ENCODE peak calls at places on chromosomes 13 and 19, in eight cellular contexts. D is GM12878, Z is Panc1, P is HCT116, E is upper lobe of left lung, O is K562, N is GM23338, J is HepG2. S is an unnamed sample.

GRCh38 chr13:45796421-45796960 is 55.1 kb downstream of the SIAH3 start:
- ATAC-seq in D (no peak), Z (no peak), P (no peak), E (no peak), O (no peak), N (peak), J (no peak), S (no peak)

GRCh38 chr13:114268344-114269280 is 12.8 kb upstream of the UPF3A start:
- ATAC-seq in D (peak), Z (no peak), P (no peak), E (no peak), O (no peak), N (peak), J (no peak), S (no peak)

GRCh38 chr19:3969435-3970312 is 1.2 kb downstream of the DAPK3 start:
- ATAC-seq in D (no peak), Z (peak), P (peak), E (no peak), O (peak), N (peak), J (peak), S (no peak)

GRCh38 chr19:49423985-49424303 is 703 bp upstream of the PTH2 start:
- ATAC-seq in D (peak), Z (no peak), P (no peak), E (no peak), O (no peak), N (no peak), J (no peak), S (no peak)

GRCh38 chr13:109844396-109844795 is 58.0 kb upstream of the IRS2 start:
- ATAC-seq in D (no peak), Z (no peak), P (no peak), E (peak), O (no peak), N (no peak), J (no peak), S (peak)

GRCh38 chr19:18845961-18846360 is 14.2 kb downstream of the UPF1 start:
- ATAC-seq in D (no peak), Z (no peak), P (no peak), E (no peak), O (no peak), N (no peak), J (no peak), S (no peak)

GRCh38 chr13:109448629-109449028 is 337.8 kb downstream of the IRS2 start:
- ATAC-seq in D (no peak), Z (no peak), P (no peak), E (no peak), O (no peak), N (no peak), J (no peak), S (no peak)

GRCh38 chr13:24280722-24281121 is 28.7 kb upstream of the C1QTNF9 start:
- ATAC-seq in D (peak), Z (no peak), P (no peak), E (peak), O (no peak), N (no peak), J (no peak), S (no peak)

GRCh38 chr13:46949211-46949610 is 52.4 kb upstream of the HTR2A start:
- ATAC-seq in D (no peak), Z (no peak), P (no peak), E (no peak), O (no peak), N (no peak), J (no peak), S (no peak)

GRCh38 chr13:99160415-99160814 is 40.2 kb upstream of the UBAC2 start:
- ATAC-seq in D (no peak), Z (no peak), P (no peak), E (no peak), O (no peak), N (no peak), J (no peak), S (no peak)

GRCh38 chr19:56091066-56091490 is 30.0 kb downstream of the ZNF787 start:
- ATAC-seq in D (no peak), Z (peak), P (no peak), E (no peak), O (no peak), N (no peak), J (no peak), S (peak)

GRCh38 chr19:7618771-7619510 is 10.4 kb downstream of the XAB2 start:
- ATAC-seq in D (no peak), Z (peak), P (peak), E (peak), O (peak), N (no peak), J (peak), S (no peak)

GRCh38 chr13:24341439-24341838 is 32.1 kb downstream of the C1QTNF9 start:
- ATAC-seq in D (no peak), Z (no peak), P (peak), E (no peak), O (no peak), N (no peak), J (no peak), S (no peak)

GRCh38 chr13:77225946-77226345 is 100.9 kb downstream of the MYCBP2 start:
- ATAC-seq in D (no peak), Z (no peak), P (no peak), E (no peak), O (no peak), N (no peak), J (no peak), S (no peak)
- TF ChIP-seq POLR2AphosphoS5 in D (no peak), Z (no peak), P (no peak), E (no peak), O (no peak), N (no peak), J (no peak), S (no peak)

GRCh38 chr19:13838943-13839192 is 38.1 kb upstream of the NANOS3 start:
- ATAC-seq in D (no peak), Z (no peak), P (no peak), E (no peak), O (peak), N (no peak), J (no peak), S (no peak)
- TF ChIP-seq POLR2AphosphoS5 in D (peak), Z (peak), P (no peak), E (no peak), O (peak), N (no peak), J (no peak), S (no peak)

DNA sequence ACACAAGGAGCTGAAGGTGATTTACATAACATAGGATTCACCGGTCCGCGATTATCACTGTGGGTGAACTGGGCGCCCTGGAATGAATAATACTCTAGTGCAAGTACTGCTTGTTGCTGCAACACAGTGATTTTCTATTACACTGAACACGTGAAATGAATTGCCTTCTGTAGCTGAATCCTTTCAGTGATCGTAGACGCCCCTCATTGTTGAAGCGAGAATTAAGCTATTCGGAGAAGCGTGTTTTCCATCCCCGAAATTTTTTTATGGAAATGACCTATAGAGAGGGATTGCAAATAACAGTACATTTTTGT is 2.7 kb upstream of the MAB21L1 start:
- ATAC-seq in D (no peak), Z (no peak), P (no peak), E (no peak), O (no peak), N (peak), J (no peak), S (no peak)
- TF ChIP-seq POLR2AphosphoS5 in D (no peak), Z (no peak), P (no peak), E (no peak), O (no peak), N (no peak), J (no peak), S (no peak)

GRCh38 chr19:10764340-10764894 is 46.5 kb downstream of the DNM2 start:
- ATAC-seq in D (no peak), Z (no peak), P (no peak), E (no peak), O (no peak), N (no peak), J (peak), S (no peak)
- TF ChIP-seq POLR2AphosphoS5 in D (no peak), Z (no peak), P (no peak), E (no peak), O (no peak), N (no peak), J (no peak), S (no peak)

DNA sequence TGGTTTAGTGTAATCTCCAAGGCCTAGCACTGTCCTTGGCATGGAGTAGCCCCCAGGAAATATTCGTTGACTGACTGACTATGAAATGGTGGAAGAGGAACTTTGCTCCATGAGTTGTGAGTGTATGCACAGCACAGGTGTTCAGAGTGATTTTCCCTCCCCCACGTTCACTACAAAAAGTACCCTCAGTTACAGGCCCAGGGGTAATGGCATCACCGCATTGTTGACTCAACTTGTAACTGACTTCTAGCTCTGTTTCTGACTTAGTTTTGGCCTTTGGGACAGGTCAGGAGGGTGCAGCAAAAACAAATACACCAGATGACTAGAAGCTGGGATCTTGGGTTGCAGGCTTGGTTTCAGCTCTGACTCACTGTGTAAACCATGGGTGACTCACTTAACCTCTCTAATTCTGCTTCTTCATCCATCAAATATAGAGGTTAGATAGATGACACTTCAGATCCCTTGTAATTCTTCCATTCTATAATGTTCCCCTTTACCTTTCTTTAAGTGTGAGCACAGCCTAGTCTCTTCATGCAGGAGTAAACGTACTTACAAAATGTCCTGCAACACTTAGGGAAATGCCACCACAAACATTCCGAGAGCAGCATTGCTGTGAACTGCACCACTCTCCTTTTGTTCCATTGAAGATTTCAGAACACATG is 229.8 kb downstream of the KCNRG start:
- ATAC-seq in D (peak), Z (peak), P (peak), E (peak), O (peak), N (no peak), J (peak), S (no peak)
- TF ChIP-seq POLR2AphosphoS5 in D (no peak), Z (peak), P (no peak), E (no peak), O (no peak), N (no peak), J (no peak), S (peak)

DNA sequence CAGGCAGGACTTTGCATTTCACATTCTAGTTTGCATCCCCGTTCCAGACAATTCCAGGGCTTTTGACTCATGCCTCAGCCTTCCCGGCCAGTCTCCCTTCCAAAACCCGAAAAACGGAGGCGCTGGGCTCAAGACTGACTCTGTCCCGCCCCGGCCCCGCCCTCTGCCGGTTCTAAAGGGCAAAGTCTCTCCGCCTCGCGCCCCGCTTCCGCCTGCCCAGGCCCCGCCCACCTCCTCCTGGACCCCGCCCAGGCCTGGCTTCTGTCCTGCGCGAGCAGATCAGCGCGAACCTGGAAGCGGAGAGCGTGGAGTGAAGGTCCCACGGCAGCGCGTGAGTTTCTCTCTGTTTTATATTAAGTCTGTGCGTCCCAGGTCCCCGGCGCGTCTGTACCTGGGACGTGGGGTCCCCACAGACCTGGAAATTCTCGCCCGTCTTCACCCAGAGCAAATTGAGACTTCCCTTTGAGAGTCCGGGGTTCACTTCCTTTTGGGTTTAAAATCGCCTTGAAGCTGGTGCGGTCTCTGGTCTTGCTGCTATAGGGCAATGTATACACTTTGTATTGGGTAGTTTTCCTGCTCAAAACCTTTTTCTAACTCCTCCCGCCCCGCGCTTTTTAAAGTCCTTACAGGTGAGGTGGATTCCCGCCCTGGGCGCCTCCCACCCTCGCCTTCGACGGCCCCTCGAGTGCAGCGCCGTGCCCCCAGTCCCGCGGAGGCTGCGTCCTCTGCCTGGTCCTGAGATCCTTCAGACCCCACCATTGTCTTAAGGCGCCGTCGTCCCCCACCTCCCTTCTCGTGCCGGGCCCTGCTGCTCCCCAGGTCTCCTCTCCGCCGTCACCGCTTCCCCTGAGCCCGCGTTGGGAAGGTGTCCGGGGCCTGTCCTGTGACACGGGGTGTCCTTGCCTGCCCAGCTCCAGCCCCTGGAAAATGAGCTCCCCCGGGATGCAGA is 31.2 kb downstream of the ZNF701 start:
- ATAC-seq in D (peak), Z (peak), P (peak), E (peak), O (peak), N (peak), J (peak), S (peak)
- TF ChIP-seq POLR2AphosphoS5 in D (peak), Z (peak), P (peak), E (peak), O (peak), N (peak), J (no peak), S (peak)

S was measured in gastroesophageal sphincter.